ENCODE peak calls at places on chromosomes 4 and X, in seven cellular contexts. One of them, this sample, is unnamed.

GRCh38 chrX:19626230-19626629 is 110.9 kb upstream of the MAP3K15 start:
- DNase-seq in A549: no peak
- DNase-seq in BJ: no peak
- DNase-seq in kidney epithelial cell: no peak
- DNase-seq in pancreas: no peak
- DNase-seq in cardiac muscle cell: no peak
- DNase-seq in mucosa of descending colon: no peak
- DNase-seq in this sample: no peak

GRCh38 chr4:15920723-15921591 is 17.6 kb downstream of the FGFBP1 start:
- DNase-seq in mucosa of descending colon: peak; percentile 60
- DNase-seq in kidney epithelial cell: peak; percentile 97
- DNase-seq in BJ: peak; percentile 79
- DNase-seq in cardiac muscle cell: peak; percentile 22
- DNase-seq in pancreas: peak; percentile 16
- DNase-seq in A549: peak; percentile 63
- DNase-seq in this sample: peak; percentile 99

GRCh38 chr4:181548873-181549541 is 694.2 kb upstream of the TENM3 start:
- DNase-seq in cardiac muscle cell: no peak
- DNase-seq in A549: no peak
- DNase-seq in pancreas: no peak
- DNase-seq in mucosa of descending colon: no peak
- DNase-seq in BJ: peak; percentile 27
- DNase-seq in kidney epithelial cell: peak; percentile 34
- DNase-seq in this sample: peak; percentile 84

GRCh38 chrX:21479695-21480280 is 105.6 kb downstream of the CNKSR2 start:
- DNase-seq in mucosa of descending colon: peak; percentile 4
- DNase-seq in BJ: peak; percentile 4
- DNase-seq in pancreas: no peak
- DNase-seq in cardiac muscle cell: peak; percentile 64
- DNase-seq in kidney epithelial cell: peak; percentile 32
- DNase-seq in A549: peak; percentile 6
- DNase-seq in this sample: peak; percentile 59

GRCh38 chr4:151468715-151469696 is 60.0 kb downstream of the FHIP1A start:
- DNase-seq in pancreas: no peak
- DNase-seq in kidney epithelial cell: no peak
- DNase-seq in A549: no peak
- DNase-seq in cardiac muscle cell: no peak
- DNase-seq in BJ: no peak
- DNase-seq in mucosa of descending colon: no peak
- DNase-seq in this sample: peak; percentile 82

GRCh38 chr4:145937021-145937861 is 1.4 kb downstream of the ZNF827 start:
- DNase-seq in BJ: no peak
- DNase-seq in cardiac muscle cell: peak; percentile 79
- DNase-seq in mucosa of descending colon: peak; percentile 78
- DNase-seq in kidney epithelial cell: no peak
- DNase-seq in pancreas: peak; percentile 53
- DNase-seq in A549: no peak
- DNase-seq in this sample: peak; percentile 34

GRCh38 chr4:159543831-159544230 is 441.0 kb downstream of the RAPGEF2 start:
- DNase-seq in pancreas: no peak
- DNase-seq in A549: no peak
- DNase-seq in mucosa of descending colon: no peak
- DNase-seq in kidney epithelial cell: no peak
- DNase-seq in BJ: no peak
- DNase-seq in cardiac muscle cell: no peak
- DNase-seq in this sample: no peak

GRCh38 chr4:42768125-42768748 is 111.3 kb upstream of the ATP8A1 start:
- DNase-seq in pancreas: no peak
- DNase-seq in cardiac muscle cell: no peak
- DNase-seq in kidney epithelial cell: no peak
- DNase-seq in BJ: no peak
- DNase-seq in mucosa of descending colon: peak; percentile 10
- DNase-seq in A549: no peak
- DNase-seq in this sample: no peak

GRCh38 chr4:101169044-101170014 is 178.0 kb downstream of the PPP3CA start:
- DNase-seq in mucosa of descending colon: peak; percentile 87
- DNase-seq in pancreas: peak; percentile 71
- DNase-seq in cardiac muscle cell: peak; percentile 85
- DNase-seq in BJ: no peak
- DNase-seq in A549: no peak
- DNase-seq in kidney epithelial cell: no peak
- DNase-seq in this sample: peak; percentile 86

GRCh38 chr4:104516884-104517283 is 22.2 kb upstream of the CXXC4 start:
- DNase-seq in kidney epithelial cell: no peak
- DNase-seq in BJ: no peak
- DNase-seq in A549: no peak
- DNase-seq in cardiac muscle cell: no peak
- DNase-seq in mucosa of descending colon: no peak
- DNase-seq in pancreas: no peak
- DNase-seq in this sample: no peak

GRCh38 chrX:151935358-151935757 is 22.7 kb downstream of the MAGEA4 start:
- DNase-seq in BJ: no peak
- DNase-seq in cardiac muscle cell: no peak
- DNase-seq in A549: no peak
- DNase-seq in pancreas: no peak
- DNase-seq in kidney epithelial cell: no peak
- DNase-seq in mucosa of descending colon: no peak
- DNase-seq in this sample: no peak

DNA sequence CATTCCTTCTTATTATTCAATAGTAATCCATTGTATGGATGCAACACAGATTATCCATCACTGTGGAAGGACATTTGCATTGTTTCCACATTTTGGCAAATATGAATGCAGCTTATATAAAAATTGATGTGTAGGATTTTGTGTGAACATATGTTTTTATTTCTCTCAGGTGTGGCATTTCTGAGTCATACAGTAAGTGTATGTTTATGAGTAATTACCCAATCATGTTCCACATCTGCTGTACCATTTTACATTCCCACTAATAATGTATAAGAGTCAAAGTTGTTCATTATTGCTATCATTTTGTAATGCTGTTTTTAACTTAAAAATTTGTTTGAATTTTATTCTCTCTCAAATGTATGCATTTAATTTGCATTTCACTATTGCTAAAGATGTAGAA is 25.5 kb downstream of the MAGEA4 start:
- DNase-seq in pancreas: no peak
- DNase-seq in mucosa of descending colon: no peak
- DNase-seq in cardiac muscle cell: no peak
- DNase-seq in BJ: no peak
- DNase-seq in A549: no peak
- DNase-seq in kidney epithelial cell: no peak
- DNase-seq in this sample: peak; percentile 24
- TF ChIP-seq CTCF in pancreas: no peak
- TF ChIP-seq CTCF in mucosa of descending colon: no peak
- TF ChIP-seq CTCF in cardiac muscle cell: no peak
- TF ChIP-seq CTCF in BJ: no peak
- TF ChIP-seq CTCF in A549: no peak
- TF ChIP-seq CTCF in kidney epithelial cell: no peak
- TF ChIP-seq CTCF in this sample: no peak

GRCh38 chrX:39821011-39821708 is 276.6 kb downstream of the BCOR start:
- DNase-seq in pancreas: no peak
- DNase-seq in mucosa of descending colon: no peak
- DNase-seq in A549: peak; percentile 33
- DNase-seq in kidney epithelial cell: no peak
- DNase-seq in BJ: no peak
- DNase-seq in cardiac muscle cell: peak; percentile 60
- DNase-seq in this sample: no peak
- H3K4me3 ChIP-seq in pancreas: peak overlapping the region; percentile 27
- H3K4me3 ChIP-seq in mucosa of descending colon: no peak overlapping the region
- H3K4me3 ChIP-seq in A549: peak overlapping the region; percentile 63
- H3K4me3 ChIP-seq in kidney epithelial cell: peak overlapping the region; percentile 28
- H3K4me3 ChIP-seq in BJ: peak overlapping the region; percentile 38
- H3K4me3 ChIP-seq in cardiac muscle cell: peak overlapping the region; percentile 41
- H3K4me3 ChIP-seq in this sample: no peak overlapping the region

GRCh38 chr4:4880492-4880891 is 21.0 kb downstream of the MSX1 start:
- DNase-seq in A549: no peak
- DNase-seq in BJ: no peak
- DNase-seq in pancreas: no peak
- DNase-seq in cardiac muscle cell: no peak
- DNase-seq in kidney epithelial cell: no peak
- DNase-seq in mucosa of descending colon: no peak
- DNase-seq in this sample: peak; percentile 19
- TF ChIP-seq CTCF in A549: peak; percentile 38
- TF ChIP-seq CTCF in BJ: peak; percentile 40
- TF ChIP-seq CTCF in pancreas: no peak
- TF ChIP-seq CTCF in cardiac muscle cell: peak; percentile 46
- TF ChIP-seq CTCF in kidney epithelial cell: peak; percentile 20
- TF ChIP-seq CTCF in mucosa of descending colon: no peak
- TF ChIP-seq CTCF in this sample: peak; percentile 37

GRCh38 chr4:134202557-134202956 is 968 bp upstream of the PABPC4L start:
- DNase-seq in pancreas: no peak
- DNase-seq in cardiac muscle cell: no peak
- DNase-seq in mucosa of descending colon: peak; percentile 1
- DNase-seq in BJ: no peak
- DNase-seq in A549: no peak
- DNase-seq in kidney epithelial cell: no peak
- DNase-seq in this sample: peak; percentile 39

GRCh38 chr4:134200811-134201215 is 776 bp downstream of the PABPC4L start:
- DNase-seq in mucosa of descending colon: no peak
- DNase-seq in pancreas: no peak
- DNase-seq in A549: no peak
- DNase-seq in BJ: no peak
- DNase-seq in kidney epithelial cell: no peak
- DNase-seq in cardiac muscle cell: peak; percentile 26
- DNase-seq in this sample: no peak

GRCh38 chr4:134201216-134202098 is at the start of gene PABPC4L:
- DNase-seq in BJ: no peak
- DNase-seq in A549: peak; percentile 8
- DNase-seq in kidney epithelial cell: no peak
- DNase-seq in pancreas: no peak
- DNase-seq in mucosa of descending colon: peak; percentile 6
- DNase-seq in cardiac muscle cell: peak; percentile 83
- DNase-seq in this sample: peak; percentile 52

GRCh38 chr4:134202136-134202535 is 547 bp upstream of the PABPC4L start:
- DNase-seq in cardiac muscle cell: no peak
- DNase-seq in BJ: no peak
- DNase-seq in kidney epithelial cell: no peak
- DNase-seq in pancreas: no peak
- DNase-seq in A549: no peak
- DNase-seq in mucosa of descending colon: no peak
- DNase-seq in this sample: no peak
- H3K4me3 ChIP-seq in cardiac muscle cell: no peak overlapping the region
- H3K4me3 ChIP-seq in BJ: peak overlapping the region; percentile 56
- H3K4me3 ChIP-seq in kidney epithelial cell: no peak overlapping the region
- H3K4me3 ChIP-seq in pancreas: peak overlapping the region; percentile 45
- H3K4me3 ChIP-seq in A549: no peak overlapping the region
- H3K4me3 ChIP-seq in mucosa of descending colon: no peak overlapping the region
- H3K4me3 ChIP-seq in this sample: peak overlapping the region; percentile 44

DNA sequence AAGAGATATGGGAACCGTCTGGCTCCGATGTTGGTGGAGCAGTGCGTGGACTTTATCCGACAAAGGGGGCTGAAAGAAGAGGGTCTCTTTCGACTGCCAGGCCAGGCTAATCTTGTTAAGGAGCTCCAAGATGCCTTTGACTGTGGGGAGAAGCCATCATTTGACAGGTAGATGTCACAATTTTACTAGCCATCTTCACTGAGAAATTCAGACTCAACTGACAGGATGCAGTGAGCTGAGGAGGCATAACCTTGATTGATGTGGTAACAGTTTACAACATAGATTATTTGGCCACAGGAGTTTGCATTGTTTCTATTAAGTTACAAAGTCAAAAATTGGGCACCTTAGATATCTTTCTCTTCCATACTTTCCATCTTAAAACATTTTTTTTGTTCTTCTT is 417.7 kb downstream of the MAPK10 start:
- DNase-seq in kidney epithelial cell: no peak
- DNase-seq in cardiac muscle cell: no peak
- DNase-seq in mucosa of descending colon: no peak
- DNase-seq in pancreas: no peak
- DNase-seq in A549: no peak
- DNase-seq in BJ: no peak
- DNase-seq in this sample: no peak
- TF ChIP-seq CTCF in kidney epithelial cell: no peak
- TF ChIP-seq CTCF in cardiac muscle cell: no peak
- TF ChIP-seq CTCF in mucosa of descending colon: no peak
- TF ChIP-seq CTCF in pancreas: no peak
- TF ChIP-seq CTCF in A549: no peak
- TF ChIP-seq CTCF in BJ: no peak
- TF ChIP-seq CTCF in this sample: no peak

DNA sequence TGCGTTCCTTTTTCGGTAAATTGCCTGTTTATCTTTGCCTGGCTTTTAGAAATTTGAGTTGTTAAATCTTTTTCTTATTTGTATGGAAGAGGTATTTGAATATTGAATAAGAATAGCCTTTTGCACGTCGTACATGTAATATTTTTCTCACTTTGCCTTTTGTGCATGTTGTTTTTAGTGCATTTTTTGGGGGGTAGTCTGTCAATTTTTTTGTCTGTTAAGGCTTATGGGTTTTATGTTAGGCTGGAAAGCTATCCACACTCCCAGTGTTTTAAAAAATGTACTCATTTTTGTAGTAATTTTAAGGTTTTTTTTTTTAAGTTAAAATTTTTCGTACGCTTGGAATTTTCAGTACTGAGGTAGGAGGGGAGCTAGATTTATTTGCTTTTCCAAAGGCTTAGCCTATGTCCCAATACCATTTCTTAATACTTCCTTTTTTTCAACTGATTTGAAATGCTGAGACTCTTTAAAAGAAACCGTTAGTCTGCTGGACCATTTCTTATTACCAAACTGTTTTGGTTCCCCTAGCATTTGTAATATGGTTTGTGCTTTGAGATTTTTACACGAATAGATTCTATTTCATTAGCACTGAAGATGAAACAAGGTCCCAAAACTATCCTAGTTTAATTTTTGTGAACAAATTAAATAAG is 1.3 kb downstream of the HERC5 start:
- DNase-seq in cardiac muscle cell: no peak
- DNase-seq in A549: no peak
- DNase-seq in mucosa of descending colon: no peak
- DNase-seq in BJ: no peak
- DNase-seq in kidney epithelial cell: no peak
- DNase-seq in pancreas: no peak
- DNase-seq in this sample: no peak
- H3K4me3 ChIP-seq in cardiac muscle cell: no peak overlapping the region
- H3K4me3 ChIP-seq in A549: no peak overlapping the region
- H3K4me3 ChIP-seq in mucosa of descending colon: no peak overlapping the region
- H3K4me3 ChIP-seq in BJ: no peak overlapping the region
- H3K4me3 ChIP-seq in kidney epithelial cell: no peak overlapping the region
- H3K4me3 ChIP-seq in pancreas: peak overlapping the region; percentile 80
- H3K4me3 ChIP-seq in this sample: no peak overlapping the region

DNA sequence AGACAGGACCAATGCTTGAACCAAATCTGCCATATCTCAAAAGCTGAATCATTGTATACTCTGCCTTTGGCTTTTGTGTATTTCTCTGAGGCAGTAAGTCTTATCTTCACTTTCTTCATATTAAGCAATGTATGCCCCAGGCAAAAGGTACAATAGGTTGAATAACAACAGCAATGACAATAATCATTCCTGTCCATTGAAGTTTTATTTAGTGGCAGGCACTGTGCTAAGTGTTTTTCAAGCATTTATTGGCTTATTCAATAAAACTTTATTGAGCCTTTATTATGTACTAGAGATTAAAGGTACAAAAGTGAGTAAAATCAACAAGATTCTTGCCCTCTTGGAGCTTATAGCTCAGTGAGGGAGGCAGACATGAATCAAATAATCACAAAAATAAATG is 8.2 kb upstream of the CASK start:
- DNase-seq in pancreas: no peak
- DNase-seq in kidney epithelial cell: no peak
- DNase-seq in A549: no peak
- DNase-seq in mucosa of descending colon: no peak
- DNase-seq in cardiac muscle cell: no peak
- DNase-seq in BJ: no peak
- DNase-seq in this sample: peak; percentile 13
- TF ChIP-seq CTCF in pancreas: no peak
- TF ChIP-seq CTCF in kidney epithelial cell: no peak
- TF ChIP-seq CTCF in A549: no peak
- TF ChIP-seq CTCF in mucosa of descending colon: no peak
- TF ChIP-seq CTCF in cardiac muscle cell: no peak
- TF ChIP-seq CTCF in BJ: no peak
- TF ChIP-seq CTCF in this sample: no peak

GRCh38 chr4:477686-478085 is 21.3 kb downstream of the ZNF721 start:
- DNase-seq in pancreas: no peak
- DNase-seq in cardiac muscle cell: no peak
- DNase-seq in kidney epithelial cell: no peak
- DNase-seq in mucosa of descending colon: no peak
- DNase-seq in BJ: no peak
- DNase-seq in A549: no peak
- DNase-seq in this sample: no peak
- H3K4me3 ChIP-seq in pancreas: no peak overlapping the region
- H3K4me3 ChIP-seq in cardiac muscle cell: no peak overlapping the region
- H3K4me3 ChIP-seq in kidney epithelial cell: no peak overlapping the region
- H3K4me3 ChIP-seq in mucosa of descending colon: no peak overlapping the region
- H3K4me3 ChIP-seq in BJ: no peak overlapping the region
- H3K4me3 ChIP-seq in A549: no peak overlapping the region
- H3K4me3 ChIP-seq in this sample: no peak overlapping the region